ENCODE peak calls at places on chromosomes 5 and 9, in five cellular contexts. One of them, this sample, is unnamed.

GRCh38 chr9:15295761-15296405 is 11.1 kb downstream of the TTC39B start:
- DNase-seq in activated CD8-positive, alpha-beta T cell treated with anti-CD3 and anti-CD28 coated beads for 36 hours: no peak
- DNase-seq in mammary epithelial cell: peak; percentile 56
- DNase-seq in MCF 10A: peak; percentile 61
- DNase-seq in DND-41: peak; percentile 40
- DNase-seq in this sample: no peak

GRCh38 chr9:101047848-101048402 is 19.4 kb downstream of the PLPPR1 start:
- DNase-seq in mammary epithelial cell: peak; percentile 15
- DNase-seq in MCF 10A: peak; percentile 43
- DNase-seq in DND-41: no peak
- DNase-seq in activated CD8-positive, alpha-beta T cell treated with anti-CD3 and anti-CD28 coated beads for 36 hours: no peak
- DNase-seq in this sample: no peak

GRCh38 chr9:15246688-15247087 is 60.3 kb downstream of the TTC39B start:
- DNase-seq in MCF 10A: peak; percentile 58
- DNase-seq in DND-41: no peak
- DNase-seq in mammary epithelial cell: peak; percentile 89
- DNase-seq in activated CD8-positive, alpha-beta T cell treated with anti-CD3 and anti-CD28 coated beads for 36 hours: peak; percentile 22
- DNase-seq in this sample: no peak

GRCh38 chr9:136143215-136144001 is 24.7 kb upstream of the TMEM250 start:
- DNase-seq in DND-41: peak; percentile 12
- DNase-seq in MCF 10A: peak; percentile 45
- DNase-seq in activated CD8-positive, alpha-beta T cell treated with anti-CD3 and anti-CD28 coated beads for 36 hours: peak; percentile 37
- DNase-seq in mammary epithelial cell: no peak
- DNase-seq in this sample: no peak

GRCh38 chr5:174987443-174988012 is 263.1 kb downstream of the MSX2 start:
- DNase-seq in DND-41: no peak
- DNase-seq in mammary epithelial cell: no peak
- DNase-seq in MCF 10A: no peak
- DNase-seq in activated CD8-positive, alpha-beta T cell treated with anti-CD3 and anti-CD28 coated beads for 36 hours: no peak
- DNase-seq in this sample: no peak

GRCh38 chr9:113507256-113507655 is 43.7 kb downstream of the RGS3 start:
- DNase-seq in MCF 10A: no peak
- DNase-seq in activated CD8-positive, alpha-beta T cell treated with anti-CD3 and anti-CD28 coated beads for 36 hours: no peak
- DNase-seq in mammary epithelial cell: no peak
- DNase-seq in DND-41: no peak
- DNase-seq in this sample: no peak

GRCh38 chr9:98410185-98410697 is 154.8 kb upstream of the TBC1D2 start:
- DNase-seq in activated CD8-positive, alpha-beta T cell treated with anti-CD3 and anti-CD28 coated beads for 36 hours: no peak
- DNase-seq in DND-41: no peak
- DNase-seq in mammary epithelial cell: no peak
- DNase-seq in MCF 10A: peak; percentile 14
- DNase-seq in this sample: no peak

GRCh38 chr5:154132718-154133307 is 57.7 kb upstream of the GALNT10 start:
- DNase-seq in activated CD8-positive, alpha-beta T cell treated with anti-CD3 and anti-CD28 coated beads for 36 hours: no peak
- DNase-seq in DND-41: no peak
- DNase-seq in mammary epithelial cell: no peak
- DNase-seq in MCF 10A: no peak
- DNase-seq in this sample: no peak

GRCh38 chr5:58077966-58078365 is 381.9 kb downstream of the PLK2 start:
- DNase-seq in activated CD8-positive, alpha-beta T cell treated with anti-CD3 and anti-CD28 coated beads for 36 hours: no peak
- DNase-seq in DND-41: no peak
- DNase-seq in MCF 10A: no peak
- DNase-seq in mammary epithelial cell: no peak
- DNase-seq in this sample: no peak

GRCh38 chr5:111502976-111503375 is 9.4 kb downstream of the STARD4 start:
- DNase-seq in activated CD8-positive, alpha-beta T cell treated with anti-CD3 and anti-CD28 coated beads for 36 hours: no peak
- DNase-seq in MCF 10A: no peak
- DNase-seq in mammary epithelial cell: no peak
- DNase-seq in DND-41: no peak
- DNase-seq in this sample: no peak

GRCh38 chr9:72362680-72363139 is 2.3 kb downstream of the ZFAND5 start:
- DNase-seq in mammary epithelial cell: peak; percentile 53
- DNase-seq in MCF 10A: peak; percentile 51
- DNase-seq in DND-41: peak; percentile 45
- DNase-seq in activated CD8-positive, alpha-beta T cell treated with anti-CD3 and anti-CD28 coated beads for 36 hours: peak; percentile 78
- DNase-seq in this sample: peak; percentile 68

GRCh38 chr5:59562756-59563389 is 330.7 kb downstream of the PDE4D start:
- DNase-seq in mammary epithelial cell: peak; percentile 46
- DNase-seq in activated CD8-positive, alpha-beta T cell treated with anti-CD3 and anti-CD28 coated beads for 36 hours: peak; percentile 24
- DNase-seq in MCF 10A: peak; percentile 54
- DNase-seq in DND-41: peak; percentile 59
- DNase-seq in this sample: peak; percentile 40

GRCh38 chr5:17178316-17178715 is 39.1 kb upstream of the BASP1 start:
- DNase-seq in activated CD8-positive, alpha-beta T cell treated with anti-CD3 and anti-CD28 coated beads for 36 hours: no peak
- DNase-seq in MCF 10A: no peak
- DNase-seq in mammary epithelial cell: no peak
- DNase-seq in DND-41: no peak
- DNase-seq in this sample: no peak

GRCh38 chr9:34490760-34491159 is 32.0 kb downstream of the ENHO start:
- DNase-seq in activated CD8-positive, alpha-beta T cell treated with anti-CD3 and anti-CD28 coated beads for 36 hours: no peak
- DNase-seq in MCF 10A: no peak
- DNase-seq in DND-41: no peak
- DNase-seq in mammary epithelial cell: no peak
- DNase-seq in this sample: no peak

GRCh38 chr9:136255166-136255538 is 9.5 kb upstream of the QSOX2 start:
- DNase-seq in DND-41: no peak
- DNase-seq in activated CD8-positive, alpha-beta T cell treated with anti-CD3 and anti-CD28 coated beads for 36 hours: peak; percentile 56
- DNase-seq in MCF 10A: peak; percentile 55
- DNase-seq in mammary epithelial cell: peak; percentile 44
- DNase-seq in this sample: no peak

GRCh38 chr5:127088226-127088625 is 14.9 kb upstream of the C5orf63 start:
- DNase-seq in mammary epithelial cell: peak; percentile 95
- DNase-seq in DND-41: no peak
- DNase-seq in MCF 10A: peak; percentile 99
- DNase-seq in activated CD8-positive, alpha-beta T cell treated with anti-CD3 and anti-CD28 coated beads for 36 hours: no peak
- DNase-seq in this sample: no peak

GRCh38 chr9:92481029-92481633 is 1.2 kb downstream of the ASPN start:
- DNase-seq in MCF 10A: peak; percentile 59
- DNase-seq in DND-41: no peak
- DNase-seq in activated CD8-positive, alpha-beta T cell treated with anti-CD3 and anti-CD28 coated beads for 36 hours: no peak
- DNase-seq in mammary epithelial cell: peak; percentile 31
- DNase-seq in this sample: no peak

GRCh38 chr5:911601-912000 is 18.9 kb downstream of the TRIP13 start:
- DNase-seq in activated CD8-positive, alpha-beta T cell treated with anti-CD3 and anti-CD28 coated beads for 36 hours: no peak
- DNase-seq in DND-41: no peak
- DNase-seq in MCF 10A: peak; percentile 82
- DNase-seq in mammary epithelial cell: peak; percentile 84
- DNase-seq in this sample: no peak

GRCh38 chr5:172178301-172179031 is 9.6 kb downstream of the STK10 start:
- DNase-seq in DND-41: no peak
- DNase-seq in activated CD8-positive, alpha-beta T cell treated with anti-CD3 and anti-CD28 coated beads for 36 hours: peak; percentile 73
- DNase-seq in mammary epithelial cell: no peak
- DNase-seq in MCF 10A: no peak
- DNase-seq in this sample: no peak

GRCh38 chr5:106020889-106021288 is 1649.8 kb downstream of the EFNA5 start:
- DNase-seq in activated CD8-positive, alpha-beta T cell treated with anti-CD3 and anti-CD28 coated beads for 36 hours: no peak
- DNase-seq in mammary epithelial cell: no peak
- DNase-seq in MCF 10A: peak; percentile 14
- DNase-seq in DND-41: no peak
- DNase-seq in this sample: no peak

GRCh38 chr5:132485641-132486317 is 4.8 kb downstream of the IRF1 start:
- DNase-seq in mammary epithelial cell: no peak
- DNase-seq in MCF 10A: no peak
- DNase-seq in activated CD8-positive, alpha-beta T cell treated with anti-CD3 and anti-CD28 coated beads for 36 hours: peak; percentile 45
- DNase-seq in DND-41: no peak
- DNase-seq in this sample: no peak

GRCh38 chr9:89011683-89012082 is 20.4 kb downstream of the S1PR3 start:
- DNase-seq in DND-41: no peak
- DNase-seq in MCF 10A: no peak
- DNase-seq in activated CD8-positive, alpha-beta T cell treated with anti-CD3 and anti-CD28 coated beads for 36 hours: no peak
- DNase-seq in mammary epithelial cell: peak; percentile 43
- DNase-seq in this sample: no peak

GRCh38 chr5:57735754-57736153 is 253.1 kb upstream of the ACTBL2 start:
- DNase-seq in activated CD8-positive, alpha-beta T cell treated with anti-CD3 and anti-CD28 coated beads for 36 hours: no peak
- DNase-seq in DND-41: no peak
- DNase-seq in MCF 10A: peak; percentile 65
- DNase-seq in mammary epithelial cell: peak; percentile 89
- DNase-seq in this sample: no peak

GRCh38 chr5:61289241-61289640 is 42.8 kb upstream of the ZSWIM6 start:
- DNase-seq in MCF 10A: no peak
- DNase-seq in mammary epithelial cell: no peak
- DNase-seq in activated CD8-positive, alpha-beta T cell treated with anti-CD3 and anti-CD28 coated beads for 36 hours: no peak
- DNase-seq in DND-41: no peak
- DNase-seq in this sample: no peak

GRCh38 chr9:116262421-116262820 is 108.8 kb downstream of the PAPPA start:
- DNase-seq in mammary epithelial cell: no peak
- DNase-seq in MCF 10A: no peak
- DNase-seq in activated CD8-positive, alpha-beta T cell treated with anti-CD3 and anti-CD28 coated beads for 36 hours: no peak
- DNase-seq in DND-41: no peak
- DNase-seq in this sample: no peak

GRCh38 chr5:177147239-177147638 is 13.7 kb downstream of the NSD1 start:
- DNase-seq in mammary epithelial cell: no peak
- DNase-seq in DND-41: no peak
- DNase-seq in MCF 10A: no peak
- DNase-seq in activated CD8-positive, alpha-beta T cell treated with anti-CD3 and anti-CD28 coated beads for 36 hours: no peak
- DNase-seq in this sample: no peak

DNA sequence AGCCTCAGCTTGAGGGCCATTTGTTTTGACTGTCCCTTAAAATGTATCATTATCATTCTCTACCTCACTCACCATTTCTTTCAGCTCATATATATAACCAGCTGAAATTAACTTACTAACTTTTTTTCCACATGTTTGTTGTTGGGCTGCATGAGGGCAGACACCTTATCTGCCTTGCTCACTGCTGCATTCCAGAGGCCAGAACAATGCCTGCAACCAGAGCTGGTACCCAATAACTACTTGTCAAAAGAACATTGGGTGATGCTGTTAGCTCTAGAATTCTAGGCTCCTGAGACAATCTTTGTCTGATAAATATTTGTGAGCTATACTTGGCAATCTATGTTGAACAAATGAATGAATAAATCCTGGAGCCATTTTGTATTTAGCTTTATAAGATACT is 68.3 kb downstream of the HTR4 start:
- DNase-seq in mammary epithelial cell: no peak
- DNase-seq in DND-41: no peak
- DNase-seq in activated CD8-positive, alpha-beta T cell treated with anti-CD3 and anti-CD28 coated beads for 36 hours: no peak
- DNase-seq in MCF 10A: peak; percentile 13
- DNase-seq in this sample: no peak
- TF ChIP-seq CTCF in mammary epithelial cell: no peak
- TF ChIP-seq CTCF in DND-41: no peak
- TF ChIP-seq CTCF in activated CD8-positive, alpha-beta T cell treated with anti-CD3 and anti-CD28 coated beads for 36 hours: no peak
- TF ChIP-seq CTCF in MCF 10A: no peak
- TF ChIP-seq CTCF in this sample: no peak

GRCh38 chr5:141763526-141763925 is 81.5 kb upstream of the ARAP3 start:
- DNase-seq in activated CD8-positive, alpha-beta T cell treated with anti-CD3 and anti-CD28 coated beads for 36 hours: no peak
- DNase-seq in mammary epithelial cell: no peak
- DNase-seq in DND-41: no peak
- DNase-seq in MCF 10A: no peak
- DNase-seq in this sample: no peak

GRCh38 chr5:141760193-141760592 is 78.2 kb upstream of the ARAP3 start:
- DNase-seq in MCF 10A: no peak
- DNase-seq in DND-41: no peak
- DNase-seq in mammary epithelial cell: no peak
- DNase-seq in activated CD8-positive, alpha-beta T cell treated with anti-CD3 and anti-CD28 coated beads for 36 hours: no peak
- DNase-seq in this sample: no peak

GRCh38 chr5:141760753-141761152 is 78.7 kb upstream of the ARAP3 start:
- DNase-seq in activated CD8-positive, alpha-beta T cell treated with anti-CD3 and anti-CD28 coated beads for 36 hours: no peak
- DNase-seq in MCF 10A: no peak
- DNase-seq in DND-41: no peak
- DNase-seq in mammary epithelial cell: no peak
- DNase-seq in this sample: no peak

GRCh38 chr5:141762316-141762715 is 80.3 kb upstream of the ARAP3 start:
- DNase-seq in MCF 10A: no peak
- DNase-seq in activated CD8-positive, alpha-beta T cell treated with anti-CD3 and anti-CD28 coated beads for 36 hours: no peak
- DNase-seq in mammary epithelial cell: no peak
- DNase-seq in DND-41: no peak
- DNase-seq in this sample: no peak

DNA sequence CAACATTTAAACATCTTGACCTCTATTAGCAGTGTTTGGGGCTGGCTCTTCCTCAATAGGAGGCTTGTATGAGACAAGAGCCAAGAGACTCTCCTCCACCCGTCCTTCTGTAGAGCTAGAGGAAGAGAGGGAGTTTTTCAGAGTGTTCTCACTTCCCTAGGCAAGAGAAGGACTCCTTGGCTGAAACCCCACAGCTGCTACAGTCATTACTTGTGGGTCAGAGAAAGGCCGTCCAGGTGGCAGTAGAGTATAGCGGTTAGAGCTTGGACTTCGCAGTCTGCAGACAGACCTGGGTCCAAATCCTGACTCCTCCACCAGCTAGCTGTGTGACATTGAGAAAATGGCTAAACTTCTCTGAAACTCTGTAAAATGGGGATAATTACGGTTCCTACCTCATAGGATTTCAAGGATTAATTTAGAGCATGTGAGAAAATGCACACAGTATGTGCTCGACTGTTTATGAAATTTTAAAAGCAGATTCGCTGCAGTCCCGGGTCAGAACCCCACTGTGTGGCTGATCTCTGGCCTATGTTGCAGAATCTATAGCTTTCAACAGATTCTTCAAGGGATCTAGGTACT is 80.8 kb upstream of the ARAP3 start:
- DNase-seq in mammary epithelial cell: no peak
- DNase-seq in MCF 10A: peak; percentile 20
- DNase-seq in activated CD8-positive, alpha-beta T cell treated with anti-CD3 and anti-CD28 coated beads for 36 hours: no peak
- DNase-seq in DND-41: no peak
- DNase-seq in this sample: peak; percentile 48
- TF ChIP-seq CTCF in mammary epithelial cell: no peak
- TF ChIP-seq CTCF in MCF 10A: no peak
- TF ChIP-seq CTCF in activated CD8-positive, alpha-beta T cell treated with anti-CD3 and anti-CD28 coated beads for 36 hours: no peak
- TF ChIP-seq CTCF in DND-41: no peak
- TF ChIP-seq CTCF in this sample: no peak

DNA sequence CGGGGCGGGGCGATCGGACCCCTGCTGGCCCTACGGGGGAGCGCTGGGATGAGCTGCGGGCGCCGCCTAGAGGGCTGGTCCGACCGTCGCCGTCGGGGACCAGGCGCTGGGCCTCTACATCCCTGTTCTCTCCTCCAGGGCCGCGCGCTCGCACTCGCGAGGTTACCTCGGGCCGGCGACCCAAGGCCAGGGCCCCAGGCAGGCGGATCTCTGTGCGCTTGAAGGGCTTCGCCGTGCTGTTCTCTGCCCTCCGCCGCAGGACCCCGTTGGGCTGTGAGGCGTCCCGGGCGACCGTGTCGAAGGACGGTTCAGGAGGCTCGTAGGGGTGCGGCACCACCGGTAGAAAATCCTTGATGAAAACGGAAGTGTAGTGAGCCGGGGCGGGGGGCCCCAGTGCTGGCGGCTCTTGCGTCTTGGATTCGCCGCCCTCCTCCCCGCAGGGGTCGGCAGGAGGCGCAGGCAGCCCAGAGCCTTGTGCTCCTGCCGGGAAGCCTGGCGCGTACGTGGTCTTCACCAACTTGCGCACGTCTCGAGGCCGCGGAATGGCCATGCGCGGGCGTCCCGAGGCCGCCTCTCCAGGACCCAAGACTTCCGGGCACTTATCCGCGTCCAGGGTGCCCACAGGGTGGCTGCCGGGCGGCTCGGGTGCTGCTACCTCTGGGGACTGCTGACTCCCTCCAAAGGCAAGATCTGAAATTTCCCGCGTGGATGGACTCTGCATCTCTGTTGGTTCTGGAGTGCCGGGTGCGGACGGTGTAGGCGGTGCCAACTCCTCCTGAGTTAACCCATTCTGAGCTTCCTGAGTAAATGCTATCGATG is 2.0 kb downstream of the PROB1 start:
- DNase-seq in DND-41: peak; percentile 91
- DNase-seq in MCF 10A: peak; percentile 63
- DNase-seq in mammary epithelial cell: no peak
- DNase-seq in activated CD8-positive, alpha-beta T cell treated with anti-CD3 and anti-CD28 coated beads for 36 hours: peak; percentile 94
- DNase-seq in this sample: peak; percentile 96
- TF ChIP-seq CTCF in DND-41: peak; percentile 84
- TF ChIP-seq CTCF in MCF 10A: peak; percentile 35
- TF ChIP-seq CTCF in mammary epithelial cell: peak; percentile 5
- TF ChIP-seq CTCF in activated CD8-positive, alpha-beta T cell treated with anti-CD3 and anti-CD28 coated beads for 36 hours: peak; percentile 97
- TF ChIP-seq CTCF in this sample: peak; percentile 92

GRCh38 chr5:85868070-85868469 is 749.7 kb upstream of the COX7C start:
- DNase-seq in mammary epithelial cell: no peak
- DNase-seq in DND-41: no peak
- DNase-seq in activated CD8-positive, alpha-beta T cell treated with anti-CD3 and anti-CD28 coated beads for 36 hours: no peak
- DNase-seq in MCF 10A: no peak
- DNase-seq in this sample: no peak
- TF ChIP-seq CTCF in mammary epithelial cell: no peak
- TF ChIP-seq CTCF in DND-41: no peak
- TF ChIP-seq CTCF in activated CD8-positive, alpha-beta T cell treated with anti-CD3 and anti-CD28 coated beads for 36 hours: no peak
- TF ChIP-seq CTCF in MCF 10A: no peak
- TF ChIP-seq CTCF in this sample: no peak